ENCODE peak calls at places on chromosomes 4 and X, in eight cellular contexts. Z is fibroblast of lung; X is cardiac muscle cell; O is adipocyte; T is T-helper 17 cell; Q is CD4-positive, alpha-beta T cell; D is SJSA1; P is Karpas-422. E is an unnamed sample.

GRCh38 chrX:122586831-122587230 is 597.2 kb upstream of the GRIA3 start:
- DNase-seq in Z (peak; percentile 61), X (no peak), P (no peak), O (peak; percentile 36), T (no peak), Q (no peak), D (peak; percentile 5), E (no peak)

GRCh38 chr4:183434264-183435045 is 10.0 kb upstream of the CDKN2AIP start:
- DNase-seq in Z (no peak), P (no peak), T (no peak), D (no peak), Q (no peak), X (no peak), O (no peak), E (no peak)

GRCh38 chr4:138864961-138865720 is 150.4 kb upstream of the NOCT start:
- DNase-seq in P (no peak), O (no peak), X (no peak), Z (no peak), D (no peak), Q (no peak), T (no peak), E (no peak)

GRCh38 chr4:23966720-23967119 is 76.9 kb upstream of the PPARGC1A start:
- DNase-seq in T (no peak), Q (no peak), O (no peak), D (no peak), X (peak; percentile 28), Z (no peak), P (peak; percentile 59), E (no peak)

GRCh38 chr4:7434766-7435150 is at the start of gene PSAPL1:
- DNase-seq in Q (no peak), T (no peak), O (peak; percentile 31), Z (peak; percentile 33), P (no peak), X (peak; percentile 81), D (no peak), E (no peak)

GRCh38 chrX:75131973-75132627 is 24.0 kb downstream of the ABCB7 start:
- DNase-seq in T (no peak), Q (no peak), Z (no peak), O (no peak), P (no peak), X (no peak), D (no peak), E (no peak)

GRCh38 chr4:110087116-110087708 is 111.2 kb downstream of the ELOVL6 start:
- DNase-seq in P (no peak), X (peak; percentile 84), T (no peak), Q (no peak), Z (peak; percentile 93), O (peak; percentile 74), D (peak; percentile 10), E (no peak)

GRCh38 chr4:12170308-12170707 is 741.6 kb upstream of the HS3ST1 start:
- DNase-seq in Z (no peak), O (no peak), P (no peak), X (no peak), Q (no peak), D (no peak), T (no peak), E (no peak)

GRCh38 chr4:1398686-1399507 is 7.3 kb downstream of the NKX1-1 start:
- DNase-seq in D (no peak), T (no peak), X (no peak), P (no peak), O (no peak), Q (no peak), Z (no peak), E (no peak)

GRCh38 chrX:29071525-29071924 is 484.3 kb downstream of the IL1RAPL1 start:
- DNase-seq in X (no peak), Z (peak; percentile 21), T (no peak), O (peak; percentile 47), Q (no peak), D (no peak), P (no peak), E (no peak)

GRCh38 chr4:15355464-15355863 is 72.4 kb upstream of the C1QTNF7 start:
- DNase-seq in P (no peak), Q (no peak), D (no peak), X (no peak), O (no peak), T (no peak), Z (no peak), E (no peak)
- H3K9me3 ChIP-seq in P (no peaks in the 10 kb centered on the region), Q (no peaks in the 10 kb centered on the region), D (no peaks in the 10 kb centered on the region), X (no peaks in the 10 kb centered on the region), O (no peaks in the 10 kb centered on the region), T (no peaks in the 10 kb centered on the region), Z (no peaks in the 10 kb centered on the region), E (no peaks in the 10 kb centered on the region)

GRCh38 chr4:243407-243806 is 61.9 kb downstream of the ZNF732 start:
- DNase-seq in T (no peak), X (no peak), P (no peak), D (no peak), O (no peak), Q (no peak), Z (no peak), E (no peak)

GRCh38 chr4:244471-244870 is 60.8 kb downstream of the ZNF732 start:
- DNase-seq in T (peak; percentile 54), O (peak; percentile 50), D (no peak), Z (peak; percentile 2), X (peak; percentile 25), P (peak; percentile 89), Q (peak; percentile 31), E (peak; percentile 60)

DNA sequence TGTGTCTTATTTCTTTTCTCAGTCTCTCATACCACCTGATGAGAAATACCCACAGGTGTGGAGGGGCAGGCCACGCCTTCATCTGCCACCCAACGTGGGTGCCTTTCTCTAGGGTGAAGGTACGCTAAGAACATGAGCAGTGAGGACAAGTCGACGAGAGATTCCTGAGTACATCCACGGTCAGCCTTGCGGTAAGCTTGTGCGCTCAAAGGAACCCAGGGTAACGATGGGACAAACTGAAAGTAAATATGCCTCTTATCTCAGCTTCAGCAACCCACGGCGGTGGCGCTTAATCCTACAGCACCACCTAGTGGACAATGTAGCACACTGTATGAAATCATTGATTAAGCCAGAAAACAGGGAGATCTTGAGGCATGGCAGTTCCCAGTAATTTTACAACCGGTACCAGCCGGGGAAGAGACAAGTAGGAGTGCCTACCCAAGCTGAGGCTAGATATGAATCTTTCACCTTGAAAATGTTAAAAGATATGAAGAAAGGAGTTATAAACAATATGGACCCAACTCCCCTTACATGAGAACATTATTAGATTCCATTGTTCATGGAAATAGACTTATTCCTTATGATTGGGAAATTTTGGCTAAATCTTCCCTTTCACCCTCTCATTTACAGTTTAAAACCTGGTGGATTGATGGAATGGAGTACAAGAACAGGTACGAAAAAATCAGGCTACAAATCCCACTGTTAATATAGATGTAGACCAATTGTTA is 63.0 kb downstream of the ZNF732 start:
- DNase-seq in Q (peak; percentile 58), Z (peak; percentile 47), D (no peak), P (peak; percentile 93), X (peak; percentile 77), T (peak; percentile 47), O (peak; percentile 59), E (peak; percentile 85)
- H3K9me3 ChIP-seq in Q (no peaks in the 10 kb centered on the region), Z (no peaks in the 10 kb centered on the region), D (no peaks in the 10 kb centered on the region), P (peaks cover 25% of the 10 kb centered on the region), X (peaks cover 4% of the 10 kb centered on the region), T (no peaks in the 10 kb centered on the region), O (peaks cover 86% of the 10 kb centered on the region), E (peaks cover 4% of the 10 kb centered on the region)

GRCh38 chrX:97843200-97843811 is 959.6 kb downstream of the RPA4 start:
- DNase-seq in Z (no peak), D (no peak), Q (no peak), X (no peak), T (no peak), O (no peak), P (no peak), E (no peak)
- H3K9me3 ChIP-seq in Z (no peaks in the 10 kb centered on the region), D (no peaks in the 10 kb centered on the region), Q (no peaks in the 10 kb centered on the region), X (no peaks in the 10 kb centered on the region), T (no peaks in the 10 kb centered on the region), O (no peaks in the 10 kb centered on the region), P (peaks cover 8% of the 10 kb centered on the region), E (no peaks in the 10 kb centered on the region)

GRCh38 chr4:4922441-4922840 is 63.0 kb downstream of the MSX1 start:
- DNase-seq in P (no peak), T (no peak), O (no peak), Z (no peak), X (no peak), Q (no peak), D (no peak), E (no peak)
- H3K9me3 ChIP-seq in P (no peaks in the 10 kb centered on the region), T (no peaks in the 10 kb centered on the region), O (peaks cover 2% of the 10 kb centered on the region), Z (no peaks in the 10 kb centered on the region), X (no peaks in the 10 kb centered on the region), Q (no peaks in the 10 kb centered on the region), D (no peaks in the 10 kb centered on the region), E (no peaks in the 10 kb centered on the region)

DNA sequence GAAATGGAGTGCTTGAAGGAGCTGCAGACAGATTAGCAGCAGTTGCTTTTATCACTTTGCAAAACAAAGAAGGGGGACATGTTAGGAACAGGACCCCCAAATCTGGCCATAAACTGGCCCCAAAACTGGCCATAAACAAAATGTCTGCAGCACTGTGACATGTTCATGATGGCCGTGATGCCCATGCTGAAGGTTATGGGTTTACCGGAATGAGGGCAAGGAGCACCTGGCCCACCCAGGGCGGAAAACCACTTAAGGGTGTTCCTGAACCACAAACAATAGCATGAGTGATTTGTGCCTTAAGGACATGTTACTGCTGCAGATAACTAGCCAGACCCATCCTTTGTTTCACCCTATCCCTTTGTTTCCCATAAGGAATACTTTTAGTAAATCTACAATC is 79.6 kb upstream of the GC start:
- DNase-seq in T (no peak), Z (no peak), D (no peak), X (no peak), P (no peak), O (no peak), Q (no peak), E (no peak)
- H3K9me3 ChIP-seq in T (no peaks in the 10 kb centered on the region), Z (no peaks in the 10 kb centered on the region), D (no peaks in the 10 kb centered on the region), X (no peaks in the 10 kb centered on the region), P (peaks cover 16% of the 10 kb centered on the region), O (peaks cover 34% of the 10 kb centered on the region), Q (peaks cover 23% of the 10 kb centered on the region), E (peaks cover 15% of the 10 kb centered on the region)

GRCh38 chr4:98199247-98199646 is 56.0 kb upstream of the STPG2 start:
- DNase-seq in T (no peak), Q (no peak), P (peak; percentile 42), O (no peak), Z (no peak), D (no peak), X (no peak), E (no peak)

GRCh38 chr4:98193459-98194105 is 50.3 kb upstream of the STPG2 start:
- DNase-seq in Q (no peak), P (no peak), D (no peak), T (no peak), X (no peak), O (no peak), Z (no peak), E (no peak)
- H3K9me3 ChIP-seq in Q (peaks cover 31% of the 10 kb centered on the region), P (peaks cover 10% of the 10 kb centered on the region), D (peaks cover 12% of the 10 kb centered on the region), T (no peaks in the 10 kb centered on the region), X (no peaks in the 10 kb centered on the region), O (peaks cover 41% of the 10 kb centered on the region), Z (no peaks in the 10 kb centered on the region), E (peaks cover 29% of the 10 kb centered on the region)

GRCh38 chr4:35952751-35953150 is 291.6 kb downstream of the ARAP2 start:
- DNase-seq in O (no peak), P (no peak), Q (no peak), T (no peak), D (no peak), X (no peak), Z (no peak), E (no peak)
- H3K9me3 ChIP-seq in O (peaks cover 24% of the 10 kb centered on the region), P (peaks cover 15% of the 10 kb centered on the region), Q (peaks cover 19% of the 10 kb centered on the region), T (no peaks in the 10 kb centered on the region), D (no peaks in the 10 kb centered on the region), X (no peaks in the 10 kb centered on the region), Z (no peaks in the 10 kb centered on the region), E (no peaks in the 10 kb centered on the region)

DNA sequence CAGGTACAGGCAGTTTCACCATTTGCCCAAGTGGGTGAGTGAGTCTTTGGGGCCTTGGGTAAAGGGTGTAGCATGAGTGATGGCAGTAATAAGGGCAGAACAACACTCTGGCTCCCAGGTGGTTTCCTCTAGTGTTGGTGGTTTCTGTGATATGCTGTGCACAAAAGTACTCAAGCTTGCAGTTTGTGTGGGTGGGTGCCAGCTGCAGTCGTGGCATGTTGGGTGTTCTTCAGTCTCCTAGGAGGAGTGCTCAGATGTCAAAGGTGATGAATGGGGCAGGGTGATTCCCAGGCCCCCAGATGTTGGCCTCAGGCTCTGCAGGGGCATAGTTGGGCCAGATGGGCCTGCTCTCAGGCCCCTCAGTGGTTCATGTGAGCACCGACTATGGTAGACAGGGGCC is 166.1 kb upstream of the KLF8 start:
- DNase-seq in Z (no peak), T (no peak), Q (no peak), D (no peak), P (no peak), O (no peak), X (no peak), E (no peak)
- H3K9me3 ChIP-seq in Z (no peaks in the 10 kb centered on the region), T (no peaks in the 10 kb centered on the region), Q (peaks cover 5% of the 10 kb centered on the region), D (no peaks in the 10 kb centered on the region), P (peaks cover 3% of the 10 kb centered on the region), O (peaks cover 33% of the 10 kb centered on the region), X (no peaks in the 10 kb centered on the region), E (peaks cover 5% of the 10 kb centered on the region)